ENCODE peak calls at places on chromosomes 16 and 17, in seven cellular contexts. One of them, this sample, is unnamed.

GRCh38 chr17:27384261-27384701 is 72.0 kb upstream of the KSR1 start:
- DNase-seq in colonic mucosa: no peak
- DNase-seq in OCI-LY7: no peak
- DNase-seq in tibial artery: peak; percentile 95
- DNase-seq in RWPE2: peak; percentile 88
- DNase-seq in cardiac muscle cell: no peak
- DNase-seq in heart left ventricle: peak; percentile 72
- DNase-seq in this sample: no peak

GRCh38 chr17:72569193-72569946 is 448.6 kb downstream of the SOX9 start:
- DNase-seq in colonic mucosa: peak; percentile 50
- DNase-seq in heart left ventricle: no peak
- DNase-seq in OCI-LY7: no peak
- DNase-seq in RWPE2: no peak
- DNase-seq in cardiac muscle cell: no peak
- DNase-seq in tibial artery: no peak
- DNase-seq in this sample: no peak

GRCh38 chr17:76670708-76671122 is 27.2 kb upstream of the ST6GALNAC1 start:
- DNase-seq in colonic mucosa: no peak
- DNase-seq in tibial artery: no peak
- DNase-seq in RWPE2: no peak
- DNase-seq in OCI-LY7: no peak
- DNase-seq in heart left ventricle: no peak
- DNase-seq in cardiac muscle cell: no peak
- DNase-seq in this sample: peak; percentile 8

GRCh38 chr17:50148226-50149098 is 2.0 kb downstream of the PPP1R9B start:
- DNase-seq in cardiac muscle cell: no peak
- DNase-seq in heart left ventricle: peak; percentile 65
- DNase-seq in tibial artery: peak; percentile 90
- DNase-seq in OCI-LY7: peak; percentile 84
- DNase-seq in colonic mucosa: peak; percentile 79
- DNase-seq in RWPE2: peak; percentile 93
- DNase-seq in this sample: peak; percentile 88

GRCh38 chr16:69498926-69499325 is 66.8 kb upstream of the NFAT5 start:
- DNase-seq in cardiac muscle cell: no peak
- DNase-seq in tibial artery: no peak
- DNase-seq in heart left ventricle: no peak
- DNase-seq in RWPE2: no peak
- DNase-seq in OCI-LY7: no peak
- DNase-seq in colonic mucosa: no peak
- DNase-seq in this sample: no peak

GRCh38 chr17:53571342-53571741 is 251.4 kb upstream of the KIF2B start:
- DNase-seq in RWPE2: no peak
- DNase-seq in tibial artery: no peak
- DNase-seq in cardiac muscle cell: no peak
- DNase-seq in colonic mucosa: no peak
- DNase-seq in heart left ventricle: no peak
- DNase-seq in OCI-LY7: no peak
- DNase-seq in this sample: no peak

GRCh38 chr16:17404903-17405691 is 65.7 kb downstream of the XYLT1 start:
- DNase-seq in colonic mucosa: peak; percentile 20
- DNase-seq in cardiac muscle cell: no peak
- DNase-seq in RWPE2: no peak
- DNase-seq in OCI-LY7: no peak
- DNase-seq in heart left ventricle: peak; percentile 43
- DNase-seq in tibial artery: peak; percentile 99
- DNase-seq in this sample: peak; percentile 66

GRCh38 chr17:69539781-69540319 is 125.4 kb downstream of the MAP2K6 start:
- DNase-seq in OCI-LY7: no peak
- DNase-seq in tibial artery: no peak
- DNase-seq in RWPE2: no peak
- DNase-seq in colonic mucosa: peak; percentile 39
- DNase-seq in cardiac muscle cell: no peak
- DNase-seq in heart left ventricle: no peak
- DNase-seq in this sample: no peak

GRCh38 chr16:22314661-22315626 is 17.7 kb downstream of the POLR3E start:
- DNase-seq in colonic mucosa: no peak
- DNase-seq in heart left ventricle: no peak
- DNase-seq in RWPE2: no peak
- DNase-seq in OCI-LY7: no peak
- DNase-seq in cardiac muscle cell: no peak
- DNase-seq in tibial artery: no peak
- DNase-seq in this sample: no peak

GRCh38 chr17:77697480-77698400 is 260.8 kb upstream of the TNRC6C start:
- DNase-seq in tibial artery: peak; percentile 55
- DNase-seq in cardiac muscle cell: no peak
- DNase-seq in heart left ventricle: no peak
- DNase-seq in OCI-LY7: no peak
- DNase-seq in RWPE2: no peak
- DNase-seq in colonic mucosa: no peak
- DNase-seq in this sample: no peak

GRCh38 chr17:73541111-73541510 is 103.1 kb downstream of the SDK2 start:
- DNase-seq in heart left ventricle: no peak
- DNase-seq in tibial artery: no peak
- DNase-seq in colonic mucosa: no peak
- DNase-seq in cardiac muscle cell: no peak
- DNase-seq in RWPE2: no peak
- DNase-seq in OCI-LY7: no peak
- DNase-seq in this sample: no peak

GRCh38 chr17:56809820-56810179 is 23.9 kb downstream of the C17orf67 start:
- DNase-seq in tibial artery: no peak
- DNase-seq in RWPE2: no peak
- DNase-seq in heart left ventricle: no peak
- DNase-seq in cardiac muscle cell: no peak
- DNase-seq in colonic mucosa: no peak
- DNase-seq in OCI-LY7: no peak
- DNase-seq in this sample: no peak

GRCh38 chr17:49817993-49818392 is 29.5 kb downstream of the KAT7 start:
- DNase-seq in colonic mucosa: no peak
- DNase-seq in heart left ventricle: no peak
- DNase-seq in tibial artery: no peak
- DNase-seq in cardiac muscle cell: no peak
- DNase-seq in OCI-LY7: no peak
- DNase-seq in RWPE2: no peak
- DNase-seq in this sample: no peak

GRCh38 chr17:67377727-67378443 is 804 bp downstream of the PITPNC1 start:
- DNase-seq in OCI-LY7: peak; percentile 84
- DNase-seq in cardiac muscle cell: peak; percentile 68
- DNase-seq in colonic mucosa: peak; percentile 58
- DNase-seq in tibial artery: peak; percentile 78
- DNase-seq in heart left ventricle: peak; percentile 51
- DNase-seq in RWPE2: no peak
- DNase-seq in this sample: no peak
- TF ChIP-seq CTCF in OCI-LY7: peak; percentile 56
- TF ChIP-seq CTCF in cardiac muscle cell: peak; percentile 23
- TF ChIP-seq CTCF in colonic mucosa: peak; percentile 27
- TF ChIP-seq CTCF in tibial artery: no peak
- TF ChIP-seq CTCF in heart left ventricle: no peak
- TF ChIP-seq CTCF in RWPE2: no peak
- TF ChIP-seq CTCF in this sample: no peak

GRCh38 chr17:12927001-12927400 is 90.8 kb downstream of the ELAC2 start:
- DNase-seq in tibial artery: no peak
- DNase-seq in cardiac muscle cell: no peak
- DNase-seq in RWPE2: no peak
- DNase-seq in heart left ventricle: no peak
- DNase-seq in colonic mucosa: no peak
- DNase-seq in OCI-LY7: no peak
- DNase-seq in this sample: no peak

GRCh38 chr17:12927541-12928425 is 90.0 kb downstream of the ELAC2 start:
- DNase-seq in RWPE2: no peak
- DNase-seq in colonic mucosa: no peak
- DNase-seq in OCI-LY7: peak; percentile 85
- DNase-seq in tibial artery: no peak
- DNase-seq in cardiac muscle cell: no peak
- DNase-seq in heart left ventricle: peak; percentile 38
- DNase-seq in this sample: no peak

GRCh38 chr17:12924614-12925013 is 93.2 kb downstream of the ELAC2 start:
- DNase-seq in tibial artery: no peak
- DNase-seq in colonic mucosa: no peak
- DNase-seq in cardiac muscle cell: no peak
- DNase-seq in RWPE2: no peak
- DNase-seq in OCI-LY7: no peak
- DNase-seq in heart left ventricle: no peak
- DNase-seq in this sample: no peak

GRCh38 chr17:12928736-12929135 is 89.1 kb downstream of the ELAC2 start:
- DNase-seq in tibial artery: no peak
- DNase-seq in colonic mucosa: no peak
- DNase-seq in cardiac muscle cell: no peak
- DNase-seq in heart left ventricle: no peak
- DNase-seq in RWPE2: no peak
- DNase-seq in OCI-LY7: peak; percentile 48
- DNase-seq in this sample: no peak
- TF ChIP-seq CTCF in tibial artery: no peak
- TF ChIP-seq CTCF in colonic mucosa: no peak
- TF ChIP-seq CTCF in cardiac muscle cell: peak; percentile 9
- TF ChIP-seq CTCF in heart left ventricle: peak; percentile 12
- TF ChIP-seq CTCF in RWPE2: peak; percentile 41
- TF ChIP-seq CTCF in OCI-LY7: peak; percentile 73
- TF ChIP-seq CTCF in this sample: no peak

DNA sequence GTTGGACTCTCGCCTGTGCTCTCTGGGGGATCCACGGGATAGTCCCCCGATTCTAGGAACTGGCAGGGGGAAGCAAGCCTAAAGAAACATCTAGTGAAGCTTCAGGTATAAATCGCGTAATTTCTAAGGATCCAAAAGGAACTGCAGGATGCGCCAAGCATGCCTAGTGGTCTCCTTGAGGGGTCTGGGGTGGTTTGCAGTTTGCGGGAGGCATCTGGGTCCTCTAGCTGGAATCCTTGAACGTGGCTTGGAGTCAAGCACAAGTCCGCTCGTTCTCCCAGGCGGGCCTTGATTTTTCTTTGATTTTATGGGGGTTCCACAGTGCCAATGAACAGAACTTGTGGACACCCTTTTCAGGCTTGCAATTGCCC is 1000.5 kb downstream of the KCNJ18 start:
- DNase-seq in colonic mucosa: no peak
- DNase-seq in OCI-LY7: no peak
- DNase-seq in cardiac muscle cell: no peak
- DNase-seq in heart left ventricle: no peak
- DNase-seq in tibial artery: no peak
- DNase-seq in RWPE2: no peak
- DNase-seq in this sample: no peak
- TF ChIP-seq CTCF in colonic mucosa: no peak
- TF ChIP-seq CTCF in OCI-LY7: no peak
- TF ChIP-seq CTCF in cardiac muscle cell: no peak
- TF ChIP-seq CTCF in heart left ventricle: no peak
- TF ChIP-seq CTCF in tibial artery: no peak
- TF ChIP-seq CTCF in RWPE2: no peak
- TF ChIP-seq CTCF in this sample: no peak

DNA sequence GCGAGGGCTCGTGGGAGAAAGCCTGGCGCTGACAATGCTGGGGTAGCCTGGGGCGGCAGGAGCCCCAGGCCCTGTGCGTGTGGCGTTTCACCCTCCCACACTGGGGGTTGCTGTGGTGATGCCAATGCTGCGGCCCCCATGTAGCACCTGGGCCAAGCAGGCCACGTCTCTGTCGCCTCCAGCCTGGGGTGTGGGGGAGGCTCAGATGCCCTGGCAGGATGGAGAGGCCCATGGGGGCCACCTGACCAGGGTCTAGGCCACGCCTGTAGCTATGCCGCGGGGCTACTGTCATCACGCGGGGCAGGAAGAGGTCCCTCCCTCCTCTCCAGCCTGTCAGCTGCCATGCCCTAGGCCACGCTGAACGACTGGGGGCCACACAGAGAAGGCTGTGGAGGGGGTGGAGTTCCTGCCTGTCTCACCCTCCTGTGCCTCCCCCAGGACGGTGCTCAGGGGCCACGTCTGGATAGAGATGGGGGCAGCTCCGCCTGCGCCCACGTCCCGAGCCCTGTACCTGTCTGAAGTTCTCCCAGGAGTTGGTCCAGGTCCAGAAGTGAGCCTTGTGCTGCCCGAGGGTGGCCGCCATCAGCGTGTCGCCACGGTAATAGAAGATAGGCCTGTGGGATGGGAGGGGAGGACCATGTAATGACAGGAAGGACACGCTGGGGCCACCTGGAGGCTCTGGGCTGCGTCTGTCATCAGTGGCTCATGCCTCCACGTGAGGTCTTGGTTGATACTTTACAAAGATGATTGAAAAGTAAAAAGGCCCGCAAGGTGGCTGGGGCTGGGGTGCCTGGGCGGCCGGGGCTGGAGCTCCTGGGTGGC is 12.7 kb upstream of the APRT start:
- DNase-seq in OCI-LY7: no peak
- DNase-seq in tibial artery: no peak
- DNase-seq in colonic mucosa: no peak
- DNase-seq in RWPE2: no peak
- DNase-seq in heart left ventricle: no peak
- DNase-seq in cardiac muscle cell: peak; percentile 38
- DNase-seq in this sample: no peak
- TF ChIP-seq CTCF in OCI-LY7: no peak
- TF ChIP-seq CTCF in tibial artery: no peak
- TF ChIP-seq CTCF in colonic mucosa: no peak
- TF ChIP-seq CTCF in RWPE2: no peak
- TF ChIP-seq CTCF in heart left ventricle: no peak
- TF ChIP-seq CTCF in cardiac muscle cell: no peak
- TF ChIP-seq CTCF in this sample: no peak

DNA sequence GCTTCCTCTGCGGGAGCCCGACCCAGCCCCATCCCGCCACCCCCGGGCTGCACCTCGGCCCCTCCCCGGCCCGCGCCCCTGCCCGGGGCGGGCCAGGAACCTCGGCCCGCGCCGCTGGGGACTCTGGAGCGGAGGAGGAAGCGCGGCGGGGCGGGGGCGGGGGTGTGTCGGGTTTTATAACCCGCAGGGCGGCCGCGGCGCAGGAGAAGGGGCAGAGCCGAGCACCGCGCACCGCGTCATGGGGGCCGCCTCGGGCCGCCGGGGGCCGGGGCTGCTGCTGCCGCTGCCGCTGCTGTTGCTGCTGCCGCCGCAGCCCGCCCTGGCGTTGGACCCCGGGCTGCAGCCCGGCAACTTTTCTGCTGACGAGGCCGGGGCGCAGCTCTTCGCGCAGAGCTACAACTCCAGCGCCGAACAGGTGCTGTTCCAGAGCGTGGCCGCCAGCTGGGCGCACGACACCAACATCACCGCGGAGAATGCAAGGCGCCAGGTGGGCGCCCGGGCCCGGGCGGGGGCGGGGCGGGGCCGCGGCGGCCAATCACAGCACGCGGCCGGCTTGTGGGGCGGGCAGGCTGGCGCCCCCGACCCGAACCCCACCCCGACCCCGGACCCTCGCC is at the start of gene ACE:
- DNase-seq in colonic mucosa: peak; percentile 84
- DNase-seq in heart left ventricle: peak; percentile 51
- DNase-seq in RWPE2: no peak
- DNase-seq in OCI-LY7: peak; percentile 82
- DNase-seq in tibial artery: no peak
- DNase-seq in cardiac muscle cell: peak; percentile 64
- DNase-seq in this sample: no peak
- TF ChIP-seq CTCF in colonic mucosa: no peak
- TF ChIP-seq CTCF in heart left ventricle: no peak
- TF ChIP-seq CTCF in RWPE2: no peak
- TF ChIP-seq CTCF in OCI-LY7: no peak
- TF ChIP-seq CTCF in tibial artery: no peak
- TF ChIP-seq CTCF in cardiac muscle cell: no peak
- TF ChIP-seq CTCF in this sample: no peak

This sample was measured in CD14-positive monocyte.